ENCODE peak calls at places on chromosomes 7 and 10, in four cellular contexts. One of them, this sample, is unnamed.

GRCh38 chr7:87217983-87218653 is 1.4 kb downstream of the TMEM243 start:
- DNase-seq in cardiac fibroblast: no peak
- DNase-seq in stomach: no peak
- DNase-seq in sigmoid colon: no peak
- DNase-seq in this sample: no peak

GRCh38 chr7:79806161-79806734 is 328.4 kb upstream of the GNAI1 start:
- DNase-seq in cardiac fibroblast: peak
- DNase-seq in stomach: no peak
- DNase-seq in sigmoid colon: no peak
- DNase-seq in this sample: no peak

GRCh38 chr10:10644317-10645111 is 373.2 kb upstream of the CELF2 start:
- DNase-seq in cardiac fibroblast: peak
- DNase-seq in stomach: no peak
- DNase-seq in sigmoid colon: no peak
- DNase-seq in this sample: no peak

GRCh38 chr10:10313099-10313875 is 704.4 kb upstream of the CELF2 start:
- DNase-seq in cardiac fibroblast: peak
- DNase-seq in stomach: no peak
- DNase-seq in sigmoid colon: no peak
- DNase-seq in this sample: no peak

GRCh38 chr10:93874309-93875031 is 19.3 kb upstream of the SLC35G1 start:
- DNase-seq in cardiac fibroblast: no peak
- DNase-seq in stomach: no peak
- DNase-seq in sigmoid colon: no peak
- DNase-seq in this sample: no peak

GRCh38 chr7:74061840-74062539 is 21.6 kb upstream of the LIMK1 start:
- DNase-seq in cardiac fibroblast: peak
- DNase-seq in stomach: peak
- DNase-seq in sigmoid colon: peak
- DNase-seq in this sample: no peak

GRCh38 chr7:2051708-2052656 is 180.8 kb downstream of the MAD1L1 start:
- DNase-seq in cardiac fibroblast: no peak
- DNase-seq in stomach: no peak
- DNase-seq in sigmoid colon: no peak
- DNase-seq in this sample: no peak

GRCh38 chr10:70588852-70589570 is 13.5 kb downstream of the PRF1 start:
- DNase-seq in cardiac fibroblast: no peak
- DNase-seq in stomach: peak
- DNase-seq in sigmoid colon: no peak
- DNase-seq in this sample: peak

GRCh38 chr7:142481548-142481947 is 223.7 kb upstream of the PRSS58 start:
- DNase-seq in cardiac fibroblast: peak
- DNase-seq in stomach: no peak
- DNase-seq in sigmoid colon: no peak
- DNase-seq in this sample: no peak

GRCh38 chr7:116384936-116385635 is 114.5 kb upstream of the CAV2 start:
- DNase-seq in cardiac fibroblast: no peak
- DNase-seq in stomach: no peak
- DNase-seq in sigmoid colon: no peak
- DNase-seq in this sample: no peak

GRCh38 chr7:15554081-15554480 is 7.7 kb downstream of the AGMO start:
- DNase-seq in cardiac fibroblast: no peak
- DNase-seq in stomach: no peak
- DNase-seq in sigmoid colon: no peak
- DNase-seq in this sample: no peak

GRCh38 chr7:110407706-110408105 is 683.2 kb upstream of the LRRN3 start:
- DNase-seq in cardiac fibroblast: no peak
- DNase-seq in stomach: no peak
- DNase-seq in sigmoid colon: no peak
- DNase-seq in this sample: no peak

GRCh38 chr7:44104880-44105771 is 981 bp downstream of the AEBP1 start:
- DNase-seq in cardiac fibroblast: peak
- DNase-seq in stomach: no peak
- DNase-seq in sigmoid colon: peak
- DNase-seq in this sample: no peak

GRCh38 chr7:45455662-45456061 is 118.5 kb upstream of the ADCY1 start:
- DNase-seq in cardiac fibroblast: no peak
- DNase-seq in stomach: no peak
- DNase-seq in sigmoid colon: no peak
- DNase-seq in this sample: no peak

GRCh38 chr10:75011221-75011620 is 100.2 kb upstream of the SAMD8 start:
- DNase-seq in cardiac fibroblast: no peak
- DNase-seq in stomach: no peak
- DNase-seq in sigmoid colon: no peak
- DNase-seq in this sample: no peak

GRCh38 chr7:75734586-75735047 is 4.1 kb downstream of the HIP1 start:
- DNase-seq in cardiac fibroblast: peak
- DNase-seq in stomach: no peak
- DNase-seq in sigmoid colon: no peak
- DNase-seq in this sample: no peak

GRCh38 chr7:96689414-96689813 is 20.2 kb downstream of the SEM1 start:
- DNase-seq in cardiac fibroblast: no peak
- DNase-seq in stomach: no peak
- DNase-seq in sigmoid colon: no peak
- DNase-seq in this sample: no peak

GRCh38 chr7:80155374-80155773 is 20.7 kb downstream of the GNAI1 start:
- DNase-seq in cardiac fibroblast: no peak
- DNase-seq in stomach: no peak
- DNase-seq in sigmoid colon: no peak
- DNase-seq in this sample: no peak

GRCh38 chr10:130834170-130834569 is 477.4 kb downstream of the TCERG1L start:
- DNase-seq in cardiac fibroblast: no peak
- DNase-seq in stomach: no peak
- DNase-seq in sigmoid colon: no peak
- DNase-seq in this sample: no peak

GRCh38 chr10:29471483-29471859 is 163.3 kb downstream of the SVIL start:
- DNase-seq in cardiac fibroblast: peak
- DNase-seq in stomach: no peak
- DNase-seq in sigmoid colon: no peak
- DNase-seq in this sample: no peak

GRCh38 chr7:79307376-79307775 is 146.1 kb downstream of the MAGI2 start:
- DNase-seq in cardiac fibroblast: no peak
- DNase-seq in stomach: no peak
- DNase-seq in sigmoid colon: no peak
- DNase-seq in this sample: no peak

GRCh38 chr10:49280001-49280408 is 19.0 kb upstream of the C10orf71 start:
- DNase-seq in cardiac fibroblast: peak
- DNase-seq in stomach: peak
- DNase-seq in sigmoid colon: peak
- DNase-seq in this sample: peak

GRCh38 chr7:83693281-83693680 is 44.3 kb upstream of the SEMA3E start:
- DNase-seq in cardiac fibroblast: no peak
- DNase-seq in stomach: no peak
- DNase-seq in sigmoid colon: no peak
- DNase-seq in this sample: no peak
- TF ChIP-seq CTCF in cardiac fibroblast: no peak
- TF ChIP-seq CTCF in stomach: no peak
- TF ChIP-seq CTCF in sigmoid colon: no peak
- TF ChIP-seq CTCF in this sample: no peak

DNA sequence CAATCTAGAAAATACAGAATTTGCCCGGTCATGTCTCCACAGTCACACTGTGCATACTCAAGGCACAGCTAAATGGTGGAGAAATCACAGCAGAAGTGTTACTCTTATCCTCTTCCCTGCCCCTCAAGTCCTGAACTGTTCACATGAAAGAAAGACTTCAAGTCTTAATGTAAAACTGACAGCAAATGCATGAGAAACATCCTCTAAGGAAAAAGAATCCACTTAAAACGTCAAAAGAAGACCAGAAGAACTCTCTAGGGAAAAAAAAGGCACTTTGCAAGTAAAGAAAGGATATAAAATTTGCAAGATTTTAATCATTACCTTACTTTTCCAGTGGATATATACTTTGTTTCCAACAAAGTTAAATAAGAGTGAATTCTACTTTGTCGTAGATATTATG is 155.1 kb downstream of the CTTNBP2 start:
- DNase-seq in cardiac fibroblast: no peak
- DNase-seq in stomach: no peak
- DNase-seq in sigmoid colon: no peak
- DNase-seq in this sample: no peak
- TF ChIP-seq CTCF in cardiac fibroblast: no peak
- TF ChIP-seq CTCF in stomach: no peak
- TF ChIP-seq CTCF in sigmoid colon: no peak
- TF ChIP-seq CTCF in this sample: no peak

GRCh38 chr7:132757778-132758177 is 181.5 kb upstream of the PLXNA4 start:
- DNase-seq in cardiac fibroblast: no peak
- DNase-seq in stomach: no peak
- DNase-seq in sigmoid colon: no peak
- DNase-seq in this sample: no peak

GRCh38 chr7:132756482-132756990 is 180.3 kb upstream of the PLXNA4 start:
- DNase-seq in cardiac fibroblast: no peak
- DNase-seq in stomach: no peak
- DNase-seq in sigmoid colon: no peak
- DNase-seq in this sample: no peak

GRCh38 chr7:132758983-132759382 is 182.7 kb upstream of the PLXNA4 start:
- DNase-seq in cardiac fibroblast: no peak
- DNase-seq in stomach: no peak
- DNase-seq in sigmoid colon: no peak
- DNase-seq in this sample: no peak

GRCh38 chr7:132752431-132752830 is 176.2 kb upstream of the PLXNA4 start:
- DNase-seq in cardiac fibroblast: no peak
- DNase-seq in stomach: no peak
- DNase-seq in sigmoid colon: no peak
- DNase-seq in this sample: no peak

GRCh38 chr7:132755538-132756481 is 179.5 kb upstream of the PLXNA4 start:
- DNase-seq in cardiac fibroblast: peak
- DNase-seq in stomach: no peak
- DNase-seq in sigmoid colon: no peak
- DNase-seq in this sample: no peak
- TF ChIP-seq CTCF in cardiac fibroblast: no peak
- TF ChIP-seq CTCF in stomach: no peak
- TF ChIP-seq CTCF in sigmoid colon: no peak
- TF ChIP-seq CTCF in this sample: no peak

DNA sequence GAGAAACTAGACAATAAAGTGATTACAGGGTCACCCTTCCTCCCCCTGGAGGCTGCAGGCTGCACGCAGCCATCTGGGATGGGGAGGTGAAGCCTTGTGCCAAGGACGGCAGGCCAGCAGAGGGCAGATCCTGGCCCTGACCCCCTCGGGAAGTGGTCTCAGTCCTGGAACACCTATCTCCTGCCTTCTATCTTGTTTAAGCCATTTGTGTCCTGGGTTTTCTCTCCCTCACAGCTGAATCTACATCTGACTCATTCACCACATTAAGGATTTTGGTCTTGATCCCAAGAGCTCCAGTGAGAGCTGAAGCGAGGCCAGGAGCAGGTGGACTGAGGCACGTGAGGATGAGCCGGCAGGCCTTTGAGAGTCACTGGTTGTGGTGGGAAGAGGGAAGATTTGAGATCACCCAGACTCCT is 16.4 kb upstream of the PARP12 start:
- DNase-seq in cardiac fibroblast: peak
- DNase-seq in stomach: no peak
- DNase-seq in sigmoid colon: no peak
- DNase-seq in this sample: no peak
- TF ChIP-seq CTCF in cardiac fibroblast: peak
- TF ChIP-seq CTCF in stomach: no peak
- TF ChIP-seq CTCF in sigmoid colon: no peak
- TF ChIP-seq CTCF in this sample: peak

GRCh38 chr7:66907731-66908130 is 13.3 kb upstream of the TMEM248 start:
- DNase-seq in cardiac fibroblast: no peak
- DNase-seq in stomach: no peak
- DNase-seq in sigmoid colon: no peak
- DNase-seq in this sample: no peak

GRCh38 chr7:66903360-66904062 is 17.5 kb upstream of the TMEM248 start:
- DNase-seq in cardiac fibroblast: no peak
- DNase-seq in stomach: no peak
- DNase-seq in sigmoid colon: no peak
- DNase-seq in this sample: no peak

GRCh38 chr7:66905243-66905642 is 15.8 kb upstream of the TMEM248 start:
- DNase-seq in cardiac fibroblast: no peak
- DNase-seq in stomach: no peak
- DNase-seq in sigmoid colon: no peak
- DNase-seq in this sample: no peak

GRCh38 chr7:66904063-66904593 is 16.9 kb upstream of the TMEM248 start:
- DNase-seq in cardiac fibroblast: no peak
- DNase-seq in stomach: no peak
- DNase-seq in sigmoid colon: no peak
- DNase-seq in this sample: no peak

GRCh38 chr7:66905689-66906088 is 15.3 kb upstream of the TMEM248 start:
- DNase-seq in cardiac fibroblast: no peak
- DNase-seq in stomach: no peak
- DNase-seq in sigmoid colon: no peak
- DNase-seq in this sample: no peak
- TF ChIP-seq CTCF in cardiac fibroblast: peak
- TF ChIP-seq CTCF in stomach: no peak
- TF ChIP-seq CTCF in sigmoid colon: no peak
- TF ChIP-seq CTCF in this sample: peak

GRCh38 chr7:98293746-98294145 is 12.3 kb downstream of the BRI3 start:
- DNase-seq in cardiac fibroblast: no peak
- DNase-seq in stomach: no peak
- DNase-seq in sigmoid colon: no peak
- DNase-seq in this sample: no peak

GRCh38 chr7:98294326-98294725 is 12.8 kb downstream of the BRI3 start:
- DNase-seq in cardiac fibroblast: no peak
- DNase-seq in stomach: no peak
- DNase-seq in sigmoid colon: no peak
- DNase-seq in this sample: no peak

GRCh38 chr7:98289333-98289875 is 7.9 kb downstream of the BRI3 start:
- DNase-seq in cardiac fibroblast: no peak
- DNase-seq in stomach: no peak
- DNase-seq in sigmoid colon: no peak
- DNase-seq in this sample: no peak

GRCh38 chr7:98293265-98293664 is 11.8 kb downstream of the BRI3 start:
- DNase-seq in cardiac fibroblast: no peak
- DNase-seq in stomach: no peak
- DNase-seq in sigmoid colon: no peak
- DNase-seq in this sample: no peak

GRCh38 chr7:98291717-98292116 is 10.2 kb downstream of the BRI3 start:
- DNase-seq in cardiac fibroblast: no peak
- DNase-seq in stomach: no peak
- DNase-seq in sigmoid colon: no peak
- DNase-seq in this sample: no peak
- TF ChIP-seq CTCF in cardiac fibroblast: peak
- TF ChIP-seq CTCF in stomach: no peak
- TF ChIP-seq CTCF in sigmoid colon: no peak
- TF ChIP-seq CTCF in this sample: peak

DNA sequence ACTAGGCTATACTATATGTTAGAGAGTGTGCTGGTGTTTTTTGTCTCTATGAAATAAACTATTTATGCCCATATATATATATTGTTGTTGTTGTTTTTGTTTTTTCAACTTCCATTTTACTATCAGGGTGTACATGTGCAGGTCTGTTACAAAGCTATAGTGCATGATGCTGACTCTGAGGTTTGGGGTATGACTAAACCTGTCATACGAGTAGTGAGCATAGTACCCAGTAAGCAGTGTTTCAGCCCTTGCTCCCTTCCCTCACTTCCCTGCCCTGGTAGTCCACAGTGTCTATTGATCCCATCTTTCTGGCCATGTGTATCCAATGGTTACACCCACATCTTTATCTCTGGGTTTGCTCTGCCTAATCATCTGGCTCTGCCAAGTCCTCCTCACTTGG is 101.8 kb downstream of the FAS start:
- DNase-seq in cardiac fibroblast: no peak
- DNase-seq in stomach: no peak
- DNase-seq in sigmoid colon: no peak
- DNase-seq in this sample: no peak
- TF ChIP-seq CTCF in cardiac fibroblast: no peak
- TF ChIP-seq CTCF in stomach: no peak
- TF ChIP-seq CTCF in sigmoid colon: no peak
- TF ChIP-seq CTCF in this sample: no peak

GRCh38 chr7:123748734-123749536 is at the start of gene WASL:
- DNase-seq in cardiac fibroblast: peak
- DNase-seq in stomach: peak
- DNase-seq in sigmoid colon: peak
- DNase-seq in this sample: peak
- TF ChIP-seq CTCF in cardiac fibroblast: no peak
- TF ChIP-seq CTCF in stomach: no peak
- TF ChIP-seq CTCF in sigmoid colon: no peak
- TF ChIP-seq CTCF in this sample: no peak

This sample was measured in type B pancreatic cell.